ENCODE peak calls at places on chromosome 22, in ten cellular contexts. S is CD8-positive, alpha-beta memory T cell; L is fibroblast of the aortic adventitia; W is CD4-positive, CD25-positive, alpha-beta regulatory T cell; N is left ventricle myocardium inferior; D is fibroblast of pulmonary artery; R is iPS DF 6.9; C is breast epithelium; P is sigmoid colon; Q is astrocyte of the spinal cord. U is an unnamed sample.

GRCh38 chr22:42368379-42369249 is 63.6 kb downstream of the NFAM1 start:
- DNase-seq in S (peak; percentile 6), L (no peak), W (peak; percentile 36), N (peak; percentile 23), D (no peak), R (no peak), C (no peak), P (peak; percentile 77), Q (no peak), U (no peak)

GRCh38 chr22:23984430-23984829 is 4.5 kb downstream of the GSTT2 start:
- DNase-seq in S (no peak), L (peak; percentile 53), W (peak; percentile 75), N (no peak), D (peak; percentile 39), R (no peak), C (no peak), P (no peak), Q (peak; percentile 11), U (no peak)

GRCh38 chr22:42399315-42400271 is 32.6 kb downstream of the NFAM1 start:
- DNase-seq in S (no peak), L (no peak), W (no peak), N (peak; percentile 27), D (no peak), R (no peak), C (no peak), P (no peak), Q (peak; percentile 10), U (peak; percentile 51)

GRCh38 chr22:44724859-44725258 is 22.9 kb downstream of the PRR5 start:
- DNase-seq in S (no peak), L (no peak), W (no peak), N (no peak), D (no peak), R (no peak), C (no peak), P (no peak), Q (no peak), U (no peak)

GRCh38 chr22:27934069-27934468 is 15.0 kb upstream of the PITPNB start:
- DNase-seq in S (no peak), L (no peak), W (no peak), N (no peak), D (no peak), R (no peak), C (no peak), P (no peak), Q (no peak), U (no peak)

GRCh38 chr22:24758164-24758799 is 16.2 kb downstream of the PIWIL3 start:
- DNase-seq in S (peak; percentile 39), L (peak; percentile 74), W (peak; percentile 44), N (peak; percentile 38), D (peak; percentile 77), R (no peak), C (no peak), P (peak; percentile 67), Q (peak; percentile 64), U (peak; percentile 53)

GRCh38 chr22:20959578-20960461 is 7.2 kb upstream of the AIFM3 start:
- DNase-seq in S (no peak), L (no peak), W (no peak), N (no peak), D (no peak), R (no peak), C (no peak), P (no peak), Q (no peak), U (no peak)

GRCh38 chr22:25461301-25461700 is 103.2 kb upstream of the GRK3 start:
- DNase-seq in S (no peak), L (no peak), W (no peak), N (no peak), D (no peak), R (no peak), C (no peak), P (no peak), Q (no peak), U (no peak)

GRCh38 chr22:49299821-49300231 is 527.8 kb downstream of the BRD1 start:
- DNase-seq in S (no peak), L (no peak), W (no peak), N (no peak), D (no peak), R (no peak), C (no peak), P (no peak), Q (no peak), U (no peak)

GRCh38 chr22:27435839-27436581 is 365.5 kb downstream of the MN1 start:
- DNase-seq in S (no peak), L (peak; percentile 78), W (no peak), N (peak; percentile 74), D (peak; percentile 80), R (no peak), C (no peak), P (peak; percentile 88), Q (peak; percentile 32), U (no peak)

GRCh38 chr22:24683671-24684070 is 80.7 kb downstream of the GGT1 start:
- DNase-seq in S (no peak), L (peak; percentile 81), W (no peak), N (no peak), D (peak; percentile 94), R (no peak), C (no peak), P (no peak), Q (peak; percentile 65), U (no peak)

GRCh38 chr22:21918466-21919185 is 34.0 kb downstream of the PPM1F start:
- DNase-seq in S (no peak), L (no peak), W (no peak), N (no peak), D (no peak), R (no peak), C (no peak), P (no peak), Q (no peak), U (no peak)

GRCh38 chr22:33020721-33021120 is 37.5 kb downstream of the SYN3 start:
- DNase-seq in S (no peak), L (no peak), W (no peak), N (no peak), D (no peak), R (no peak), C (no peak), P (no peak), Q (no peak), U (no peak)

DNA sequence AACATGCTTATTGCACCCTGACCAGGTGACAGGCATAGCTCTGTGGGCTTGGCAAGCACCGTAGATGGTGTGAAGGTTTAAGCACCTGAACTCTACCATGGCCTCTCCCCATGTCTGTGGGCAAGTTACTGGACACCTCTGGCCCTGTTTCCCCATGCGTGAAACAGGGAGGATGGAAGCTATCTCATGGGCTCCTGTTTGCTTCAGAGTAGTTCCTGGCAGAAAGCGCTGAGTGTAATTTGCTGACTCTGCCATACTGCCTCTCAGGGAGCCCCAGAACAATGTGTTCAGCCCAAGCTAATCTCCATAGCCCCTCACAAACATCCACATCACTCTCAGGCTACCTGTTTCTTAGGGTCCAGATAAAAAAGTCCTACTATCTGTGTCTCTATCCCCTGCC is 2.4 kb downstream of the CBX6 start:
- DNase-seq in S (no peak), L (no peak), W (no peak), N (no peak), D (no peak), R (no peak), C (no peak), P (peak; percentile 47), Q (no peak), U (no peak)
- H3K4me3 ChIP-seq in S (no peak overlapping the region), L (no peak overlapping the region), W (peak overlapping the region; percentile 72), N (no peak overlapping the region), D (no peak overlapping the region), R (no peak overlapping the region), C (no peak overlapping the region), P (peak overlapping the region; percentile 80), Q (no peak overlapping the region), U (no peak overlapping the region)

GRCh38 chr22:47678048-47678447 is 915.6 kb downstream of the TBC1D22A start:
- DNase-seq in S (no peak), L (no peak), W (no peak), N (no peak), D (no peak), R (no peak), C (no peak), P (no peak), Q (no peak), U (no peak)
- H3K4me3 ChIP-seq in S (no peak overlapping the region), L (no peak overlapping the region), W (no peak overlapping the region), N (no peak overlapping the region), D (no peak overlapping the region), R (no peak overlapping the region), C (no peak overlapping the region), P (no peak overlapping the region), Q (no peak overlapping the region), U (no peak overlapping the region)

DNA sequence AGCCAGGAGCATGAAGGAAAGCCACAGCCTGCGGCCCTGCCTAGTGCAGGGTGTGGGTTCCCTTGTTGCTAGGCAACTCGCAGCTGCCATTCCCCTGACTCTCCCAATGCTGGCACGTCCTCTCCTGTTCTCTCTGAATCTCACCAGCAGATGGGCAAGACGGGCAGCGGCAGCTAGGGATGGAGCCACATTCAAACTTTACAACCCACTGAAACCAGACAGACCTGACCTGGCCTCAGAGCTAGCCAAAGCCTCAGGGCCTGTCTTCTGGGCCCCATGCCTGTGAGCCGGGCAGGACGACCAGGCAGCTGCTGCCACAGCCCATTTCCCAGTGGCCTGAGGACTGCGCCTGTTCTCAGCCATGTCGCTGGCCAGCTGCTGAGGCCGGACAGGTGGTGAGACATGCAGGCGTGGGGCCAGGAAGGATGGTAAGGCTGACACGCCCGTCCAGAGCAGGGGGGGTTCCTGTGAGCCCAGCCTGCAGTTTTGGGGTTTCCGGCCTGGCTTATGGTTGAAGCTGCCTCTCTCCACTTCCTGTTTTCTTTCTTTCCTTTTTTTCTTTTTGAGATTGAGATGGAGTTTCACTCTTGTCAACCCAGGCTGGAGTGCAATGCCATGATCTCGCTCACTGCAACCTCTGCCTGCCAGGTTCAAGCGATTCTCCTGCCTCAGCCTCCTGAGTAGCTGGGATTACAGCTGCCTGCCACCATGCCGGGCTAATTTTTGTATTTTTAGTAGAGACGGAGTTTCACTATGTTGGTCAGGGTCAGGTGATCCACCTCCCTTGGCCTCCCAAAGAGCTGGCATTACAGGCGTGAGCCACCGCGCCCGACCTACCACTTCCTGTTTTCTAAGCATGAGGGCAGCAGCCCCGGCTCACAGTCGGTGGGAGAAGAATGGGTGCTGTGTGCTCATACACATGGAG is 4.1 kb downstream of the SUN2 start:
- DNase-seq in S (peak; percentile 68), L (no peak), W (peak; percentile 86), N (peak; percentile 41), D (no peak), R (no peak), C (peak; percentile 82), P (no peak), Q (peak; percentile 37), U (peak; percentile 68)
- H3K4me3 ChIP-seq in S (peak overlapping the region; percentile 98), L (no peak overlapping the region), W (peak overlapping the region; percentile 71), N (no peak overlapping the region), D (no peak overlapping the region), R (no peak overlapping the region), C (no peak overlapping the region), P (no peak overlapping the region), Q (no peak overlapping the region), U (peak overlapping the region; percentile 0)

GRCh38 chr22:30290318-30290678 is 993 bp upstream of the CASTOR1 start:
- DNase-seq in S (no peak), L (no peak), W (no peak), N (no peak), D (no peak), R (no peak), C (peak; percentile 61), P (no peak), Q (no peak), U (no peak)
- H3K4me3 ChIP-seq in S (peak overlapping the region; percentile 70), L (no peak overlapping the region), W (peak overlapping the region; percentile 66), N (peak overlapping the region; percentile 92), D (no peak overlapping the region), R (no peak overlapping the region), C (peak overlapping the region; percentile 92), P (peak overlapping the region; percentile 95), Q (no peak overlapping the region), U (peak overlapping the region; percentile 74)